ENCODE peak calls at places on chromosomes 11 and 22, in five cellular contexts. T is H1, Y is mammary epithelial cell, Q is HepG2, J is MM.1S. W is an unnamed sample.

GRCh38 chr11:13338437-13339069 is 61.0 kb downstream of the BMAL1 start:
- DNase-seq in T (no peak), Y (peak; percentile 76), Q (no peak), J (peak; percentile 21), W (no peak)

GRCh38 chr11:13277719-13278619 is at the start of gene BMAL1:
- DNase-seq in T (no peak), Y (no peak), Q (no peak), J (peak; percentile 51), W (peak; percentile 77)

GRCh38 chr11:67468056-67468455 is 995 bp downstream of the TMEM134 start:
- DNase-seq in T (no peak), Y (peak; percentile 92), Q (no peak), J (no peak), W (no peak)

GRCh38 chr11:72573380-72573949 is 100.8 kb downstream of the PDE2A start:
- DNase-seq in T (no peak), Y (no peak), Q (peak; percentile 9), J (peak; percentile 33), W (peak; percentile 87)

GRCh38 chr11:65571940-65572339 is 398 bp upstream of the FAM89B start:
- DNase-seq in T (no peak), Y (peak; percentile 63), Q (no peak), J (peak; percentile 51), W (peak; percentile 88)

GRCh38 chr11:134050541-134051383 is 18.1 kb upstream of the JAM3 start:
- DNase-seq in T (no peak), Y (peak; percentile 34), Q (peak; percentile 32), J (peak; percentile 9), W (peak; percentile 85)

GRCh38 chr22:31431950-31432349 is 32.5 kb downstream of the DRG1 start:
- DNase-seq in T (no peak), Y (no peak), Q (peak; percentile 65), J (no peak), W (no peak)

GRCh38 chr22:20239951-20240773 is 28.0 kb downstream of the RTN4R start:
- DNase-seq in T (no peak), Y (no peak), Q (no peak), J (no peak), W (no peak)

GRCh38 chr11:119196833-119197483 is 9.2 kb upstream of the CBL start:
- DNase-seq in T (no peak), Y (peak; percentile 80), Q (peak; percentile 83), J (peak; percentile 86), W (peak; percentile 90)

GRCh38 chr22:29343313-29343805 is 27.9 kb upstream of the RASL10A start:
- DNase-seq in T (no peak), Y (no peak), Q (no peak), J (no peak), W (no peak)

GRCh38 chr22:50471962-50472361 is 2.9 kb downstream of the SBF1 start:
- DNase-seq in T (no peak), Y (no peak), Q (no peak), J (no peak), W (no peak)

GRCh38 chr11:18145025-18145424 is 12.7 kb downstream of the MRGPRX3 start:
- DNase-seq in T (no peak), Y (no peak), Q (peak; percentile 23), J (no peak), W (no peak)

GRCh38 chr11:132410383-132410782 is 1040.0 kb downstream of the NTM start:
- DNase-seq in T (no peak), Y (no peak), Q (no peak), J (no peak), W (no peak)
- TF ChIP-seq CTCF in T (no peak), Y (no peak), Q (no peak), J (no peak), W (no peak)

DNA sequence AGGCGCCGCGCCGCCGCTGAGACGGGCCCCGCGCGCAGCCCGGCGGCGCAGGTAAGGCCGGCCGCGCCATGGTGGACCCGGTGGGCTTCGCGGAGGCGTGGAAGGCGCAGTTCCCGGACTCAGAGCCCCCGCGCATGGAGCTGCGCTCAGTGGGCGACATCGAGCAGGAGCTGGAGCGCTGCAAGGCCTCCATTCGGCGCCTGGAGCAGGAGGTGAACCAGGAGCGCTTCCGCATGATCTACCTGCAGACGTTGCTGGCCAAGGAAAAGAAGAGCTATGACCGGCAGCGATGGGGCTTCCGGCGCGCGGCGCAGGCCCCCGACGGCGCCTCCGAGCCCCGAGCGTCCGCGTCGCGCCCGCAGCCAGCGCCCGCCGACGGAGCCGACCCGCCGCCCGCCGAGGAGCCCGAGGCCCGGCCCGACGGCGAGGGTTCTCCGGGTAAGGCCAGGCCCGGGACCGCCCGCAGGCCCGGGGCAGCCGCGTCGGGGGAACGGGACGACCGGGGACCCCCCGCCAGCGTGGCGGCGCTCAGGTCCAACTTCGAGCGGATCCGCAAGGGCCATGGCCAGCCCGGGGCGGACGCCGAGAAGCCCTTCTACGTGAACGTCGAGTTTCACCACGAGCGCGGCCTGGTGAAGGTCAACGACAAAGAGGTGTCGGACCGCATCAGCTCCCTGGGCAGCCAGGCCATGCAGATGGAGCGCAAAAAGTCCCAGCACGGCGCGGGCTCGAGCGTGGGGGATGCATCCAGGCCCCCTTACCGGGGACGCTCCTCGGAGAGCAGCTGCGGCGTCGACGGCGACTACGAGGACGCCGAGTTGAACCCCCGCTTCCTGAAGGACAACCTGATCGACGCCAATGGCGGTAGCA is 819 bp downstream of the BCR start:
- DNase-seq in T (no peak), Y (peak; percentile 39), Q (no peak), J (peak; percentile 42), W (peak; percentile 71)
- H3K9ac ChIP-seq in T (peak overlapping the region; percentile 69), Y (peak overlapping the region; percentile 46), Q (peak overlapping the region; percentile 83), J (peak overlapping the region; percentile 76), W (peak overlapping the region; percentile 37)

GRCh38 chr11:124745835-124746620 is 6.0 kb downstream of the VSIG2 start:
- DNase-seq in T (no peak), Y (no peak), Q (no peak), J (peak; percentile 62), W (peak; percentile 87)
- TF ChIP-seq CTCF in T (peak; percentile 31), Y (peak; percentile 26), Q (peak; percentile 45), J (peak; percentile 49), W (peak; percentile 69)

GRCh38 chr11:9575531-9576240 is 2.2 kb downstream of the WEE1 start:
- DNase-seq in T (no peak), Y (peak; percentile 32), Q (no peak), J (no peak), W (no peak)

GRCh38 chr11:9574806-9575530 is 1.5 kb downstream of the WEE1 start:
- DNase-seq in T (no peak), Y (peak; percentile 86), Q (peak; percentile 82), J (peak; percentile 43), W (peak; percentile 76)

GRCh38 chr11:9574556-9574805 is 1.0 kb downstream of the WEE1 start:
- DNase-seq in T (no peak), Y (no peak), Q (no peak), J (no peak), W (peak; percentile 58)

GRCh38 chr11:9577551-9577950 is 4.1 kb downstream of the WEE1 start:
- DNase-seq in T (no peak), Y (peak; percentile 58), Q (no peak), J (peak; percentile 52), W (no peak)

GRCh38 chr11:9577032-9577431 is 3.6 kb downstream of the WEE1 start:
- DNase-seq in T (no peak), Y (peak; percentile 66), Q (no peak), J (no peak), W (no peak)
- H3K9ac ChIP-seq in T (no peak overlapping the region), Y (peak overlapping the region; percentile 99), Q (peak overlapping the region; percentile 98), J (no peak overlapping the region), W (peak overlapping the region; percentile 87)

DNA sequence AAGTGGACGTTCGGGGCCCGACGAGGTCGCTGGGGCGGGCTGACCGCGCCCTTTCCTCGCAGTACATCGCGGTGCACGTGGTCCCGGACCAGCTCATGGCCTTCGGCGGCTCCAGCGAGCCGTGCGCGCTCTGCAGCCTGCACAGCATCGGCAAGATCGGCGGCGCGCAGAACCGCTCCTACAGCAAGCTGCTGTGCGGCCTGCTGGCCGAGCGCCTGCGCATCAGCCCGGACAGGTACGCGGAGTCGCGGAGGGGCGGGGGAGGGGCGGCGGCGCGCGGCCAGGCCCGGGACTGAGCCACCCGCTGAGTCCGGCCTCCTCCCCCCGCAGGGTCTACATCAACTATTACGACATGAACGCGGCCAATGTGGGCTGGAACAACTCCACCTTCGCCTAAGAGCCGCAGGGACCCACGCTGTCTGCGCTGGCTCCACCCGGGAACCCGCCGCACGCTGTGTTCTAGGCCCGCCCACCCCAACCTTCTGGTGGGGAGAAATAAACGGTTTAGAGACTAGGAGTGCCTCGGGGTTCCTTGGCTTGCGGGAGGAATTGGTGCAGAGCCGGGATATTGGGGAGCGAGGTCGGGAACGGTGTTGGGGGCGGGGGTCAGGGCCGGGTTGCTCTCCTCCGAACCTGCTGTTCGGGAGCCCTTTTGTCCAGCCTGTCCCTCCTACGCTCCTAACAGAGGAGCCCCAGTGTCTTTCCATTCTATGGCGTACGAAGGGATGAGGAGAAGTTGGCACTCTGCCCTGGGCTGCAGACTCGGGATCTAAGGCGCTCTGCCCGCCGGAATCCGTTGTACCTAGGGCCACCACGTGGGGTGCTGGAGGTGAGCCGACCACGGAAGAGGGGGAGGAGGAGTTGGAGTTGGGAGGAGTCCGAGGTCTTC is 771 bp downstream of the MIF start:
- DNase-seq in T (no peak), Y (peak; percentile 73), Q (peak; percentile 85), J (peak; percentile 84), W (peak; percentile 94)
- TF ChIP-seq CTCF in T (peak; percentile 72), Y (peak; percentile 62), Q (peak; percentile 69), J (peak; percentile 66), W (peak; percentile 69)

DNA sequence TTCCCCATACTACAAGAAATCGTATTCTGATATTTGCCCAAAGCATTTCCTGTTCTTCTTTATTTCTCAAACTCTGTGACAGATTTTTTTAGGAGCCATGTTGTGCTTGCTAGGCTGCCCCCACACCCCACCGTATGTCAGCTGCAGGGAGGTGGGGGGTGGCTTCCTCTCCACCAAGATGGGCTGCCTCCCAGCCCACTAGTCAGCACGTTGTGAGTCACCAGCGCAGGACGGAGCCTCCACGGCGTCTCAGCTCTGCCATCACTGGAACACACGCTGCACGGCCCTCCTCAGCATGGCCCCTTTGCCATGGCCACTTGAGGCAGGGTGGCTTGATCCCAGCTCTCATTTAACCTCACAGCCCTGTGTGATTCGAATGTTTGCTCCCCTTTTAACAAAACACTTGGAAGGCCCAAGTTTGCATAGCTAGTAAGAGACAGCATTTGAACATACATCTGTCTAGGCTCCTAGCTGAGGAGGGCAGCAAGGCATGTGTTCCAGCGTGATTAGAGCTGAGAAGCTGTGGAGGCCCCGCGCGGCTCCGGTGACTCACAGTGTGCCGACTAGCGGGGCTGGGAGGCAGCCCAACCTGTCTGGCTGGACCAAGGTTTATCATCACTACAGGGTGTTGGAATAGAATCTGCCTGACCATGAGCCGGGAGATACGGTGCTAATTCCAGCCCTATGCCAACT is 180.7 kb upstream of the NCAM1 start:
- DNase-seq in T (no peak), Y (peak; percentile 21), Q (no peak), J (no peak), W (no peak)
- H3K9ac ChIP-seq in T (no peak overlapping the region), Y (no peak overlapping the region), Q (no peak overlapping the region), J (no peak overlapping the region), W (no peak overlapping the region)

W was measured in endodermal cell.